ENCODE peak calls at places on chromosomes 11 and 22, in nine cellular contexts. E is adrenal gland, H is IMR-90, L is A549, I is SJSA1, Q is HepG2, K is small intestine, G is heart left ventricle, O is lung. V is an unnamed sample.

GRCh38 chr11:117583063-117583801 is 213.8 kb downstream of the DSCAML1 start:
- DNase-seq in E (no peak), H (no peak), L (no peak), I (no peak), Q (no peak), K (no peak), G (no peak), O (no peak), V (no peak)

GRCh38 chr22:44783581-44783980 is 31.2 kb downstream of the ARHGAP8 start:
- DNase-seq in E (no peak), H (no peak), L (no peak), I (no peak), Q (no peak), K (no peak), G (no peak), O (no peak), V (no peak)

GRCh38 chr22:36149464-36149863 is 11.1 kb downstream of the APOL3 start:
- DNase-seq in E (no peak), H (no peak), L (no peak), I (no peak), Q (no peak), K (no peak), G (no peak), O (no peak), V (no peak)

GRCh38 chr22:44371741-44372525 is 59.2 kb upstream of the SHISAL1 start:
- DNase-seq in E (no peak), H (no peak), L (no peak), I (no peak), Q (no peak), K (no peak), G (peak; percentile 27), O (no peak), V (no peak)

GRCh38 chr11:17076517-17077239 is 789 bp downstream of the RPS13 start:
- DNase-seq in E (peak; percentile 22), H (peak; percentile 2), L (no peak), I (no peak), Q (no peak), K (peak; percentile 16), G (no peak), O (no peak), V (peak; percentile 17)

GRCh38 chr11:59614277-59615131 is 1.1 kb downstream of the OSBP start:
- DNase-seq in E (peak; percentile 31), H (no peak), L (no peak), I (peak; percentile 35), Q (no peak), K (no peak), G (no peak), O (no peak), V (no peak)

GRCh38 chr11:19656140-19656541 is 56.5 kb upstream of the NAV2 start:
- DNase-seq in E (no peak), H (no peak), L (no peak), I (no peak), Q (no peak), K (no peak), G (no peak), O (no peak), V (no peak)

GRCh38 chr11:112610494-112610893 is 349.8 kb upstream of the PLET1 start:
- DNase-seq in E (no peak), H (no peak), L (no peak), I (no peak), Q (no peak), K (no peak), G (no peak), O (no peak), V (no peak)

GRCh38 chr11:10715571-10715970 is 22.0 kb upstream of the IRAG1 start:
- DNase-seq in E (peak; percentile 20), H (no peak), L (no peak), I (no peak), Q (no peak), K (no peak), G (no peak), O (no peak), V (no peak)

GRCh38 chr11:29119116-29119515 is 897.7 kb downstream of the KCNA4 start:
- DNase-seq in E (no peak), H (peak; percentile 72), L (no peak), I (no peak), Q (no peak), K (no peak), G (no peak), O (no peak), V (no peak)

GRCh38 chr11:122494171-122494570 is 161.4 kb upstream of the UBASH3B start:
- DNase-seq in E (no peak), H (peak; percentile 1), L (no peak), I (no peak), Q (no peak), K (no peak), G (no peak), O (no peak), V (no peak)

GRCh38 chr22:44430716-44431115 is 67.3 kb downstream of the RTL6 start:
- DNase-seq in E (no peak), H (no peak), L (no peak), I (no peak), Q (no peak), K (no peak), G (no peak), O (no peak), V (no peak)

GRCh38 chr11:34366522-34366921 is 8.7 kb upstream of the ABTB2 start:
- DNase-seq in E (peak; percentile 54), H (no peak), L (no peak), I (no peak), Q (peak; percentile 57), K (peak; percentile 52), G (no peak), O (no peak), V (no peak)

GRCh38 chr11:9703280-9703679 is 39.4 kb downstream of the SWAP70 start:
- DNase-seq in E (no peak), H (no peak), L (no peak), I (no peak), Q (no peak), K (no peak), G (no peak), O (no peak), V (no peak)

GRCh38 chr11:91981995-91982394 is 242.6 kb upstream of the FAT3 start:
- DNase-seq in E (peak; percentile 69), H (peak; percentile 88), L (peak; percentile 4), I (no peak), Q (no peak), K (no peak), G (no peak), O (peak; percentile 44), V (no peak)

GRCh38 chr11:12502950-12503579 is 125.7 kb downstream of the PARVA start:
- DNase-seq in E (peak; percentile 18), H (peak; percentile 47), L (no peak), I (no peak), Q (no peak), K (peak; percentile 75), G (no peak), O (no peak), V (no peak)
- H3K4me3 ChIP-seq in E (no peak overlapping the region), H (no peak overlapping the region), L (no peak overlapping the region), I (no peak overlapping the region), Q (no peak overlapping the region), K (no peak overlapping the region), G (no peak overlapping the region), O (no peak overlapping the region), V (no peak overlapping the region)

DNA sequence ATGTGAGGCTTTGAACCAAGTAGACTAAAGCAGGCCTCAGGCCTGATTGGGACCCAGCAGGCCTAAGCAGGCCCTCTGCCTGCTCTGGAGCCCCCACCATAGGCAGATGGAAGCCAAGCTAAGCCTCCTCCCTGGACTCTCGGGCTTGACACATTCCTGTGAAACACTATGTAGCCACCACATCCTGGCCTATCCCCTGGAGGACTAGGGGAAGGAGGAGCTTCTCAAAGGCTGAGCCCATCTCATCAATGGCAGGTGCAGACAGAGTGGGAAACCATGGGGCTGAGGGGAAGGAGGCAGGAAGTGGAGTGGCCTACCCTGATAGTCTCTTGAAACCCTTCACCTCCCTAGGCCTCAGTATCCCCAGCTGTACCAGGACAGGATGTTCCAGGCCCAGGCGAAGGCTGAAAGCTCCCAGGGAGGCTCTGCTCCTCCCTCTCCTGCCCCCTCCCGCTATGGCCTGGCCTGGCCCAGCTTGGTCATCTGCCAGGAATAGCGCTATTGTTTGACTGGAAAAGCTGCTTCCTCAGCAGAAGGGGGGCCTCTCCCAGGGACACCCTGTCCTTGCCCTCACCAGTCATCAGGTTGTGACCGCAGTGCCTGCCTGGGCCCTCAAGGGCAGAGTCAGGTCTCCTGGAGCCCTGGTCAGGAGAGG is 1.5 kb upstream of the CASTOR1 start:
- DNase-seq in E (peak; percentile 95), H (peak; percentile 48), L (no peak), I (peak; percentile 95), Q (peak; percentile 63), K (no peak), G (peak; percentile 91), O (peak; percentile 92), V (no peak)
- H3K4me1 ChIP-seq in E (peaks cover 41% of the 10 kb centered on the region), H (peaks cover 20% of the 10 kb centered on the region), L (peaks cover 36% of the 10 kb centered on the region), I (peaks cover 34% of the 10 kb centered on the region), Q (peaks cover 29% of the 10 kb centered on the region), K (peaks cover 3% of the 10 kb centered on the region), G (peaks cover 26% of the 10 kb centered on the region), O (peaks cover 27% of the 10 kb centered on the region), V (peaks cover 10% of the 10 kb centered on the region)

DNA sequence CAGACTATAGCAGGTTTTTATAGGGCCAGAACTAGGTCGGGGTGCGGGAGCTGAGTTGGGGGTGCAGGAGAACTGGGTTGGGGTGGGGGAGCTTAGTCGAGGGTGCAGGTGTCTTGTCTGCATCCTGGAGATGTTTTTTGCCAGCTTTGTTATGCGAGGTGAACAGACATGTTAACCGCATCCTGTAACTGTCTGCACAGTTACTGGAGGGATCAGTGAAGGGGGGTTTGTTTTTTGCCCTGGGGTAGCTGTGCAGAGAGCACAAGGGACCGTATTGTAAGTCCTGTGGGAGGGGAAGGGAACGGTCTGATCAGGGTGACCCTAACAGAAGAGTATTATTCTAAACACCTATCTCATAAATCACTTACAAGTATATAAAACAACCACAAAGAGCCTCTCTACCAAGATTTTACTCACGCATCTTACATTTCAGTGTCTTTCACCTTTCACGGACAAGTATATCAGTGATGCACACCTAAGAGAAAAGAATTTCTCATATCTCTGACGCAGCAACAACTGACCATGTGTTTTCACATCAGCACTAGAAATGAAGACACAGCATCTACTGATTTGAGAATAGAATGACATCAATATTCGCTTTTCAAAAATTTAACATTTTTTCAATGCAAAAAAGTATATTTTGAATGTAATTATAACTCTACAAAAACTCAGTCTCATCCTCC is 20.8 kb downstream of the ZNF195 start:
- DNase-seq in E (no peak), H (no peak), L (no peak), I (no peak), Q (no peak), K (no peak), G (no peak), O (no peak), V (no peak)
- H3K9me3 ChIP-seq in E (peaks cover 46% of the 10 kb centered on the region), H (peaks cover 76% of the 10 kb centered on the region), L (peaks cover 96% of the 10 kb centered on the region), I (peaks cover 46% of the 10 kb centered on the region), Q (peaks cover 90% of the 10 kb centered on the region), K (peaks cover 5% of the 10 kb centered on the region), G (peaks cover 88% of the 10 kb centered on the region), O (peaks cover 25% of the 10 kb centered on the region), V (peaks cover 35% of the 10 kb centered on the region)

DNA sequence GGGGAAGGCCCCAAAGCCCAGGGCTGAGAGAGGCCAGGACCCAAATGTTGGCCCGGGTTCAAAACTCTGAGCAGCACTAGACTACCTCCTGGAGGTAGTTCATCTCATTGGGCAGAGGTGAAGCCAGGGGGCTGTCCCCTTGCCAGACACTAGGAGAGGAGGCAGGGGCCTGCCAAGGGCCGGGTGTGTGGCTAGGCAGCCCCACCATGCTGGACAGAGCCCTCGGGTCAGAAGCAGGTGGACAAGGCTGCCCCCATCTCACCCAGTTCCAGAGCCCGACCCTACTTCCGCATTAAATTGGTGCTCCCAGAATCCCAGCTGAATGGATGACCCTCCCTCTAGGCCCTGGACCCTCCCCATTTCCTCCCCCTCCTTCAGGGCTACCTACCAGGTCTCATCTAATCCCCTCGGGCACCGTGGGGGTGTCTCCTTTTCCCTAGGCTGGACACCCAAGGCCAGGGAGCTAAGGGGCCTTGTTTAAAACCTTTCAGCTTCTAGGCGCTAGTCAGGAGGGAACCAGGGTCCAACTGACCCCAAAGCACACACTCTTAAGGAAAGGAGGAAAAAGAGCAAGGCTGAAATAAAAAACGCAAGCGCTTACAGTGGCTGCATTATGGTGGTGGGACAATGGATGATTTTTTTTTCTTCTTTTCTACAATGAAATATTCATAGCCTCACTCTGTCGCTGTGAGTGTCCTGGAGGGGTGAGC is 72.1 kb upstream of the TCF20 start:
- DNase-seq in E (no peak), H (no peak), L (no peak), I (no peak), Q (no peak), K (no peak), G (no peak), O (no peak), V (no peak)
- H3K4me3 ChIP-seq in E (peak overlapping the region; percentile 59), H (peak overlapping the region; percentile 62), L (peak overlapping the region; percentile 71), I (peak overlapping the region; percentile 28), Q (no peak overlapping the region), K (no peak overlapping the region), G (peak overlapping the region; percentile 48), O (no peak overlapping the region), V (peak overlapping the region; percentile 34)